ENCODE peak calls at places on chromosomes 16 and 17, in five cellular contexts. One of them, this sample, is unnamed.

GRCh38 chr17:54979657-54980056 is 11.1 kb downstream of the STXBP4 start:
- DNase-seq in mammary epithelial cell: no peak
- DNase-seq in memory B cell: no peak
- DNase-seq in stimulated activated naive B cell treated with anti-CD40 and anti-IgM and Interleukin-4, amounts not matched to agents 10 μg/mL and 1 μg/mL and 100 μg/mL, for 72 hours: no peak
- DNase-seq in stomach: no peak
- DNase-seq in this sample: no peak

GRCh38 chr17:75754378-75755204 is 10.4 kb downstream of the GALK1 start:
- DNase-seq in mammary epithelial cell: no peak
- DNase-seq in memory B cell: no peak
- DNase-seq in stimulated activated naive B cell treated with anti-CD40 and anti-IgM and Interleukin-4, amounts not matched to agents 10 μg/mL and 1 μg/mL and 100 μg/mL, for 72 hours: no peak
- DNase-seq in stomach: no peak
- DNase-seq in this sample: no peak

GRCh38 chr17:66900126-66901010 is 64.1 kb upstream of the CACNG4 start:
- DNase-seq in mammary epithelial cell: no peak
- DNase-seq in memory B cell: no peak
- DNase-seq in stimulated activated naive B cell treated with anti-CD40 and anti-IgM and Interleukin-4, amounts not matched to agents 10 μg/mL and 1 μg/mL and 100 μg/mL, for 72 hours: no peak
- DNase-seq in stomach: no peak
- DNase-seq in this sample: peak; percentile 58

GRCh38 chr17:31726980-31727427 is 132.0 kb downstream of the COPRS start:
- DNase-seq in mammary epithelial cell: peak; percentile 59
- DNase-seq in memory B cell: no peak
- DNase-seq in stimulated activated naive B cell treated with anti-CD40 and anti-IgM and Interleukin-4, amounts not matched to agents 10 μg/mL and 1 μg/mL and 100 μg/mL, for 72 hours: no peak
- DNase-seq in stomach: no peak
- DNase-seq in this sample: peak; percentile 67

GRCh38 chr16:80317132-80318098 is 223.4 kb upstream of the DYNLRB2 start:
- DNase-seq in mammary epithelial cell: no peak
- DNase-seq in memory B cell: no peak
- DNase-seq in stimulated activated naive B cell treated with anti-CD40 and anti-IgM and Interleukin-4, amounts not matched to agents 10 μg/mL and 1 μg/mL and 100 μg/mL, for 72 hours: no peak
- DNase-seq in stomach: no peak
- DNase-seq in this sample: peak; percentile 26

GRCh38 chr16:52649870-52650269 is 102.9 kb upstream of the TOX3 start:
- DNase-seq in mammary epithelial cell: no peak
- DNase-seq in memory B cell: no peak
- DNase-seq in stimulated activated naive B cell treated with anti-CD40 and anti-IgM and Interleukin-4, amounts not matched to agents 10 μg/mL and 1 μg/mL and 100 μg/mL, for 72 hours: no peak
- DNase-seq in stomach: no peak
- DNase-seq in this sample: no peak

GRCh38 chr17:49574283-49574892 is 1.3 kb upstream of the NXPH3 start:
- DNase-seq in mammary epithelial cell: no peak
- DNase-seq in memory B cell: no peak
- DNase-seq in stimulated activated naive B cell treated with anti-CD40 and anti-IgM and Interleukin-4, amounts not matched to agents 10 μg/mL and 1 μg/mL and 100 μg/mL, for 72 hours: no peak
- DNase-seq in stomach: no peak
- DNase-seq in this sample: no peak

GRCh38 chr17:70394833-70395232 is 225.5 kb downstream of the KCNJ2 start:
- DNase-seq in mammary epithelial cell: no peak
- DNase-seq in memory B cell: no peak
- DNase-seq in stimulated activated naive B cell treated with anti-CD40 and anti-IgM and Interleukin-4, amounts not matched to agents 10 μg/mL and 1 μg/mL and 100 μg/mL, for 72 hours: no peak
- DNase-seq in stomach: no peak
- DNase-seq in this sample: no peak

GRCh38 chr17:1422907-1423306 is 22.9 kb upstream of the YWHAE start:
- DNase-seq in mammary epithelial cell: peak; percentile 93
- DNase-seq in memory B cell: no peak
- DNase-seq in stimulated activated naive B cell treated with anti-CD40 and anti-IgM and Interleukin-4, amounts not matched to agents 10 μg/mL and 1 μg/mL and 100 μg/mL, for 72 hours: no peak
- DNase-seq in stomach: no peak
- DNase-seq in this sample: peak; percentile 96

GRCh38 chr17:34306466-34306865 is 12.8 kb upstream of the CCL8 start:
- DNase-seq in mammary epithelial cell: no peak
- DNase-seq in memory B cell: no peak
- DNase-seq in stimulated activated naive B cell treated with anti-CD40 and anti-IgM and Interleukin-4, amounts not matched to agents 10 μg/mL and 1 μg/mL and 100 μg/mL, for 72 hours: no peak
- DNase-seq in stomach: no peak
- DNase-seq in this sample: peak; percentile 41

GRCh38 chr16:1281517-1281916 is 25.6 kb downstream of the TPSD1 start:
- DNase-seq in mammary epithelial cell: no peak
- DNase-seq in memory B cell: no peak
- DNase-seq in stimulated activated naive B cell treated with anti-CD40 and anti-IgM and Interleukin-4, amounts not matched to agents 10 μg/mL and 1 μg/mL and 100 μg/mL, for 72 hours: no peak
- DNase-seq in stomach: no peak
- DNase-seq in this sample: no peak

GRCh38 chr16:3999479-3999868 is 116.8 kb downstream of the ADCY9 start:
- DNase-seq in mammary epithelial cell: no peak
- DNase-seq in memory B cell: no peak
- DNase-seq in stimulated activated naive B cell treated with anti-CD40 and anti-IgM and Interleukin-4, amounts not matched to agents 10 μg/mL and 1 μg/mL and 100 μg/mL, for 72 hours: no peak
- DNase-seq in stomach: no peak
- DNase-seq in this sample: no peak